ENCODE peak calls at places on chromosome 11, in seven cellular contexts. I, Q, C, Y, F, W and Z are unnamed samples. For H3K4me1, the result is how much of the 10 kb centered on the place peaks cover.

GRCh38 chr11:92219476-92219875 is 5.1 kb upstream of the FAT3 start:
- DNase-seq in I (no peak), Q (no peak), C (no peak), Y (no peak), F (no peak), W (no peak), Z (no peak)

GRCh38 chr11:112537846-112538330 is 277.2 kb upstream of the PLET1 start:
- DNase-seq in I (no peak), Q (no peak), C (no peak), Y (no peak), F (no peak), W (no peak), Z (no peak)

GRCh38 chr11:117818036-117818858 is 6.3 kb downstream of the FXYD2 start:
- DNase-seq in I (peak), Q (peak), C (no peak), Y (no peak), F (no peak), W (peak), Z (peak)

GRCh38 chr11:126158054-126158791 is 53.2 kb downstream of the RPUSD4 start:
- DNase-seq in I (no peak), Q (no peak), C (no peak), Y (no peak), F (no peak), W (no peak), Z (no peak)

GRCh38 chr11:17978553-17979287 is 34.1 kb downstream of the SERGEF start:
- DNase-seq in I (peak), Q (no peak), C (no peak), Y (peak), F (no peak), W (no peak), Z (no peak)

GRCh38 chr11:34345012-34345804 is 12.6 kb downstream of the ABTB2 start:
- DNase-seq in I (peak), Q (no peak), C (no peak), Y (peak), F (peak), W (no peak), Z (no peak)

GRCh38 chr11:64334764-64335741 is 5.0 kb upstream of the CCDC88B start:
- DNase-seq in I (peak), Q (no peak), C (peak), Y (no peak), F (no peak), W (no peak), Z (no peak)

GRCh38 chr11:697811-698311 is 2.2 kb downstream of the TMEM80 start:
- DNase-seq in I (peak), Q (no peak), C (no peak), Y (no peak), F (no peak), W (no peak), Z (no peak)

GRCh38 chr11:17405232-17406005 is 17.0 kb upstream of the KCNJ11 start:
- DNase-seq in I (peak), Q (peak), C (peak), Y (peak), F (no peak), W (no peak), Z (no peak)

GRCh38 chr11:33377852-33378385 is 120.7 kb downstream of the HIPK3 start:
- DNase-seq in I (peak), Q (no peak), C (no peak), Y (no peak), F (no peak), W (no peak), Z (no peak)

GRCh38 chr11:1470681-1471611 is 15.6 kb downstream of the MOB2 start:
- DNase-seq in I (no peak), Q (peak), C (no peak), Y (peak), F (peak), W (no peak), Z (no peak)

GRCh38 chr11:101860694-101861371 is 54.0 kb upstream of the CEP126 start:
- DNase-seq in I (peak), Q (no peak), C (peak), Y (no peak), F (peak), W (peak), Z (peak)

DNA sequence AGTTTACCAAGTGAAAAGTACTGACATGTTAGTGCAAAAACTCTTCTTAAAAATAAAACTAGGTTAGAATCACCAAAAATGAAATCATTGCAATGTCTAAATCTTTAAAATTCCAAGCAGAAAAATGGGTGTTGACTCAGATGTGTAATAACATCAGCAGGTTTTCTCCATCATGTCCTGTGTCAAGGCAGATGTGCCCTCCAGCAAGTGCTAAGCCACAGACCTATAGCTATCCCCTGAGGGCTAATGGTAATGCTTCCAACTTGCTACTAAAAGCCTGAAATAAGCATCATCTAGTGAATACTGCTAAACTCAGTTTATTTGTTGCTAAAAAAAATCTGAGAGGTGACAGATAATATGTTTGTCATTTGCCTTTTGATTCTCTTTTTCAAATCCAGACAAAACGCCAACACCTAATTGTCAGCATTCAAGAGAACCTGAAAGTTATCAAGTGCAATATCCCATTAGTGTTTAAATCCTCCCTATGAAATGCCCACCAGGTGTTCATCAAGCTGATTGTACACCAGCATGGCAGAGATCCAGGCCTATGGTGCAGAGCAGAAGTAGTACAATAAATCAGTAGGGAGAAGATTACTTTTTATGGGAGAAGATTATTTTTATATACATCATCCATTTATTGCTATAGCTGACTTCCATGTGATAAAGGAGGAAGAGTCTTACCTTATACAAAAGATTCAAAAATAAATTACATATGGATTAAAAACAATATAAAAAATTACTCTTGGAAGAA is 55.1 kb upstream of the SYT9 start:
- DNase-seq in I (no peak), Q (no peak), C (no peak), Y (no peak), F (no peak), W (no peak), Z (no peak)
- H3K4me1 ChIP-seq in I (under half), Q (under half), C (under half), Y (under half), F (under half), W (under half), Z (under half)

GRCh38 chr11:69054397-69055211 is 5.9 kb downstream of the TPCN2 start:
- DNase-seq in I (no peak), Q (peak), C (no peak), Y (no peak), F (no peak), W (no peak), Z (no peak)
- H3K4me1 ChIP-seq in I (under half), Q (under half), C (under half), Y (under half), F (under half), W (under half), Z (under half)

GRCh38 chr11:3138178-3139085 is 26.7 kb downstream of the OSBPL5 start:
- DNase-seq in I (no peak), Q (peak), C (no peak), Y (peak), F (no peak), W (no peak), Z (no peak)
- H3K4me1 ChIP-seq in I (under half), Q (under half), C (under half), Y (under half), F (under half), W (under half), Z (under half)

GRCh38 chr11:68897441-68897840 is 6.2 kb downstream of the MRPL21 start:
- DNase-seq in I (no peak), Q (no peak), C (no peak), Y (no peak), F (no peak), W (no peak), Z (no peak)
- H3K4me1 ChIP-seq in I (under half), Q (under half), C (under half), Y (under half), F (under half), W (under half), Z (under half)

DNA sequence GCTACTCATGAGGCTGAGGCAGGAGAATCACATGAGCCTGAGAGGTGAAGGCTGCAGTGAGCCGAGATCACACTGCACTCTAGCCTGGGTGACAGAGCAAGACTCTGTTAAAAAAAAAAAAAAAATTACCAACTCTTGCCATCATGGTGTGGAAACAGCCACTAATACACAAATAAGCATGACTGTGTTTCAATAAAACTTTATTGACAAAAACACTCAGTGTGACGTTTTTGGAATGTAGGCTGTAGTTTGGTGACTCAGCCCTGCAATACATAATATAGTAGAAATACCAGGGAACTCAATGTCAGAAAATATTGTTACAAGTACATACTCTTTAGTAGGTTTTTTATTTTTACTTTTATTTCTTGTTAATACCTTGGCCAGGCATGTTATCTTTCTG is 207.1 kb downstream of the CASP12 start:
- DNase-seq in I (no peak), Q (no peak), C (no peak), Y (no peak), F (no peak), W (no peak), Z (no peak)
- H3K4me1 ChIP-seq in I (under half), Q (under half), C (under half), Y (under half), F (under half), W (under half), Z (under half)

GRCh38 chr11:10906521-10906920 is 48.7 kb upstream of the ZBED5 start:
- DNase-seq in I (peak), Q (no peak), C (no peak), Y (no peak), F (no peak), W (no peak), Z (no peak)

GRCh38 chr11:10908215-10908990 is 50.5 kb upstream of the ZBED5 start:
- DNase-seq in I (peak), Q (no peak), C (no peak), Y (no peak), F (no peak), W (no peak), Z (no peak)

GRCh38 chr11:10913075-10913474 is 55.2 kb upstream of the ZBED5 start:
- DNase-seq in I (no peak), Q (no peak), C (no peak), Y (no peak), F (no peak), W (no peak), Z (no peak)

GRCh38 chr11:10911907-10912306 is 54.1 kb upstream of the ZBED5 start:
- DNase-seq in I (no peak), Q (no peak), C (no peak), Y (no peak), F (no peak), W (no peak), Z (no peak)

DNA sequence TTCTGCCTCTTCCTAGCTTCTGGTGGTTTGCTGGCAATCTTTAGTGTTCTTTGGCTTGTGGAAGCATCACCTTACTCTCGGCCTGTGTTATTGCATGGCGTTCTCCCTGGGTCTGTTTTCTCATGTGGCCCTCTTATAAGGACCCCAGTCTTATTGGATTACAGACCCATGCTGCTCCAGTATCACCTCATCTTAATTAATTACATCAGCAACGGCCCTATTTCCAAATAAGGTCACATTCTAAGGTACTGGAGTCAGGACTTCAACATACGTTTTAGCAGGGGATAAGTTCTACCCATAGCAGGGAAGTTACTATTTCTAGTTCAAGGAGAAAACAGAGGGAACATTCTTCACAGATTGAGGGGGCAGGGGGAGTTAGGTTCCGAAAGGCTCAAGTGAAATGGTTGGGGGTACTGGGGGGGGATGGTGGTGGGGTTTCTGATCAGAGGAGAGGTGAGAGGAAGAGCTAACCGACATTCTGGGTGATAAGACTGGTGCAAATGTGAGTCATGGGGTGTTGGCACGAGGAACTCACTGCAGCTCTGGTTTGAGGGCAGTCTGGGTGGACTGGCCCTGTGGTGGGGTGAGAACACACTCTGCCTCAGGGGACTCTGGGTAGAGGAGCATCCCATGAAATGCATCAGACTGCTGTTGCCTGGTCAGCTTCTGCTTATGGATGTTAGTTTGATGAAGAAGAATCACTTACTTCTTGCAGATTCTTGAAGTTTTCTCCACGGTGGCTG is 51.5 kb upstream of the ZBED5 start:
- DNase-seq in I (peak), Q (no peak), C (no peak), Y (no peak), F (no peak), W (no peak), Z (no peak)
- H3K4me1 ChIP-seq in I (under half), Q (under half), C (under half), Y (under half), F (under half), W (under half), Z (under half)